ENCODE peak calls at places on chromosomes 4 and X, in eight cellular contexts. One of them, this sample, is unnamed.

GRCh38 chr4:185932491-185932890 is 120.5 kb upstream of the SORBS2 start:
- DNase-seq in AG09309: no peak
- DNase-seq in psoas muscle: no peak
- DNase-seq in astrocyte of the spinal cord: peak; percentile 91
- DNase-seq in epithelial cell of esophagus: no peak
- DNase-seq in OCI-LY7: no peak
- DNase-seq in IMR-90: no peak
- DNase-seq in bronchial epithelial cell: no peak
- DNase-seq in this sample: peak; percentile 54

GRCh38 chr4:1512738-1513660 is 106.8 kb upstream of the NKX1-1 start:
- DNase-seq in astrocyte of the spinal cord: no peak
- DNase-seq in bronchial epithelial cell: no peak
- DNase-seq in psoas muscle: peak; percentile 62
- DNase-seq in OCI-LY7: no peak
- DNase-seq in IMR-90: no peak
- DNase-seq in AG09309: no peak
- DNase-seq in epithelial cell of esophagus: no peak
- DNase-seq in this sample: no peak

GRCh38 chrX:332916-333610 is 14.5 kb upstream of the GTPBP6 start:
- DNase-seq in AG09309: no peak
- DNase-seq in psoas muscle: peak; percentile 48
- DNase-seq in astrocyte of the spinal cord: no peak
- DNase-seq in epithelial cell of esophagus: no peak
- DNase-seq in IMR-90: no peak
- DNase-seq in OCI-LY7: no peak
- DNase-seq in bronchial epithelial cell: no peak
- DNase-seq in this sample: no peak

GRCh38 chrX:10902001-10902400 is 209.1 kb upstream of the HCCS start:
- DNase-seq in AG09309: no peak
- DNase-seq in psoas muscle: no peak
- DNase-seq in OCI-LY7: no peak
- DNase-seq in epithelial cell of esophagus: peak; percentile 66
- DNase-seq in astrocyte of the spinal cord: no peak
- DNase-seq in bronchial epithelial cell: peak; percentile 69
- DNase-seq in IMR-90: peak; percentile 65
- DNase-seq in this sample: peak; percentile 69

GRCh38 chrX:154802838-154803410 is 2.4 kb downstream of the MPP1 start:
- DNase-seq in epithelial cell of esophagus: no peak
- DNase-seq in OCI-LY7: no peak
- DNase-seq in psoas muscle: no peak
- DNase-seq in AG09309: no peak
- DNase-seq in bronchial epithelial cell: no peak
- DNase-seq in astrocyte of the spinal cord: no peak
- DNase-seq in IMR-90: no peak
- DNase-seq in this sample: no peak

GRCh38 chrX:552496-552895 is 78.1 kb upstream of the SHOX start:
- DNase-seq in epithelial cell of esophagus: no peak
- DNase-seq in bronchial epithelial cell: no peak
- DNase-seq in astrocyte of the spinal cord: no peak
- DNase-seq in psoas muscle: no peak
- DNase-seq in OCI-LY7: no peak
- DNase-seq in IMR-90: no peak
- DNase-seq in AG09309: no peak
- DNase-seq in this sample: no peak

GRCh38 chrX:65407157-65407626 is 127.4 kb downstream of the LAS1L start:
- DNase-seq in bronchial epithelial cell: no peak
- DNase-seq in astrocyte of the spinal cord: no peak
- DNase-seq in AG09309: no peak
- DNase-seq in epithelial cell of esophagus: peak; percentile 4
- DNase-seq in psoas muscle: no peak
- DNase-seq in OCI-LY7: no peak
- DNase-seq in IMR-90: no peak
- DNase-seq in this sample: no peak

GRCh38 chr4:25842229-25842840 is 20.5 kb downstream of the SEL1L3 start:
- DNase-seq in IMR-90: no peak
- DNase-seq in epithelial cell of esophagus: no peak
- DNase-seq in OCI-LY7: peak; percentile 72
- DNase-seq in astrocyte of the spinal cord: no peak
- DNase-seq in psoas muscle: no peak
- DNase-seq in bronchial epithelial cell: no peak
- DNase-seq in AG09309: no peak
- DNase-seq in this sample: no peak

GRCh38 chr4:86481429-86481828 is 112.7 kb upstream of the PTPN13 start:
- DNase-seq in astrocyte of the spinal cord: no peak
- DNase-seq in OCI-LY7: no peak
- DNase-seq in AG09309: no peak
- DNase-seq in IMR-90: no peak
- DNase-seq in epithelial cell of esophagus: no peak
- DNase-seq in bronchial epithelial cell: peak; percentile 17
- DNase-seq in psoas muscle: no peak
- DNase-seq in this sample: no peak

GRCh38 chr4:5050520-5050955 is 742 bp upstream of the STK32B start:
- DNase-seq in epithelial cell of esophagus: peak; percentile 79
- DNase-seq in bronchial epithelial cell: peak; percentile 52
- DNase-seq in psoas muscle: peak; percentile 76
- DNase-seq in OCI-LY7: peak; percentile 14
- DNase-seq in IMR-90: peak; percentile 83
- DNase-seq in AG09309: peak; percentile 41
- DNase-seq in astrocyte of the spinal cord: peak; percentile 76
- DNase-seq in this sample: peak; percentile 77
- TF ChIP-seq CTCF in epithelial cell of esophagus: peak; percentile 79
- TF ChIP-seq CTCF in bronchial epithelial cell: peak; percentile 86
- TF ChIP-seq CTCF in psoas muscle: peak; percentile 51
- TF ChIP-seq CTCF in OCI-LY7: peak; percentile 58
- TF ChIP-seq CTCF in IMR-90: peak; percentile 85
- TF ChIP-seq CTCF in AG09309: peak; percentile 88
- TF ChIP-seq CTCF in astrocyte of the spinal cord: peak; percentile 86
- TF ChIP-seq CTCF in this sample: peak; percentile 75

GRCh38 chrX:147914609-147915008 is 2.9 kb downstream of the FMR1 start:
- DNase-seq in IMR-90: no peak
- DNase-seq in astrocyte of the spinal cord: no peak
- DNase-seq in psoas muscle: no peak
- DNase-seq in AG09309: no peak
- DNase-seq in bronchial epithelial cell: no peak
- DNase-seq in OCI-LY7: no peak
- DNase-seq in epithelial cell of esophagus: no peak
- DNase-seq in this sample: no peak
- H3K4me3 ChIP-seq in IMR-90: no peak overlapping the region
- H3K4me3 ChIP-seq in astrocyte of the spinal cord: no peak overlapping the region
- H3K4me3 ChIP-seq in psoas muscle: peak overlapping the region; percentile 84
- H3K4me3 ChIP-seq in AG09309: no peak overlapping the region
- H3K4me3 ChIP-seq in bronchial epithelial cell: no peak overlapping the region
- H3K4me3 ChIP-seq in OCI-LY7: peak overlapping the region; percentile 96
- H3K4me3 ChIP-seq in epithelial cell of esophagus: no peak overlapping the region
- H3K4me3 ChIP-seq in this sample: no peak overlapping the region

DNA sequence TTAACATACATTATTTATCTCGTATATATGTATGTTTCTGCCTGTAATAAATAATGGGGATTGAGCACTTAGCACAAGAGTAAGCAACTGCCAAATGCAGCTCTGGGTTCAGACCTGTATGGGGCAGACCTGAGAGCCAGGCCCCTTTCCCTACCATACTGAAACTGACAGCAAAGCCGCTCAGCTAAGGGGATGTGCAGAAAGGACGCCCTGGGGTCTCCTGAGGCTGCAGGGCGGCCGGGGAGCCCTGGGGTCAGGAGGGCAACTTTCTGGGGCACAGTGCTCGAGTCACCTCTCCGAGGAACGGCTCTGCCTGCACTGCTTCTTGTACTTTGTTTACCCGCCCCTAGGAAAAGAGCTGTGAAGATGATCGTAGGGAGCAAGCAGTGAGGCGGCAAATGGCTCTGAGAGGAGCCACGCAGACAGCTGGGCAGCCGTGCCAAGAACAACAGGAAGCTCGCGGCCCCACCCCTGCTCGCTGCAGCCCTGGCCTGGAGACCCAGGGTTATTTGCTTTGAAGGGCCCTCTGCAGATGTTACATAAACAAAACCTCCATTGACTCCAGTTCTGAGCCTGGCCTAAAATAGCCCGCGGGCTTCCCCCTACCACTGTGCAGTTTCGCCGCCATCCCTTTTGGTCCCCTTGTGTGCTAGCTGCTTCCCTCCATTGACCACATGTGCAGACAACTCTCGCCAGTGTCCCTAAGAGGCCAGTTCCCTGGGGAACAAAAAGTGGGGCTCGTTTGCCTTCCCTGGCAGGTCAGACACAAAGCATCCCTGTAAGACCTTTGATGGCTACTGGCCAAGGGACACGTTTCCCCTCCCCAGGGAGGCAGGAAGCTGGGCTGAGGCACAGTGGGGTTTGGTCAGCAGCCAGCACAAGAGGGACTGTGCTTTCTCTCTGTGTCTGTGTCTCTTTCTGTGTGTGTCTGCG is 111.3 kb upstream of the LNX1 start:
- DNase-seq in astrocyte of the spinal cord: peak; percentile 90
- DNase-seq in bronchial epithelial cell: peak; percentile 33
- DNase-seq in OCI-LY7: peak; percentile 87
- DNase-seq in IMR-90: peak; percentile 77
- DNase-seq in AG09309: no peak
- DNase-seq in epithelial cell of esophagus: peak; percentile 60
- DNase-seq in psoas muscle: peak; percentile 89
- DNase-seq in this sample: peak; percentile 84
- TF ChIP-seq CTCF in astrocyte of the spinal cord: peak; percentile 38
- TF ChIP-seq CTCF in bronchial epithelial cell: no peak
- TF ChIP-seq CTCF in OCI-LY7: peak; percentile 64
- TF ChIP-seq CTCF in IMR-90: peak; percentile 10
- TF ChIP-seq CTCF in AG09309: peak; percentile 18
- TF ChIP-seq CTCF in epithelial cell of esophagus: no peak
- TF ChIP-seq CTCF in psoas muscle: peak; percentile 3
- TF ChIP-seq CTCF in this sample: no peak

GRCh38 chr4:113437124-113437523 is 324.4 kb downstream of the CAMK2D start:
- DNase-seq in epithelial cell of esophagus: no peak
- DNase-seq in astrocyte of the spinal cord: no peak
- DNase-seq in bronchial epithelial cell: no peak
- DNase-seq in OCI-LY7: no peak
- DNase-seq in psoas muscle: no peak
- DNase-seq in IMR-90: no peak
- DNase-seq in AG09309: no peak
- DNase-seq in this sample: peak; percentile 61

GRCh38 chr4:113433536-113434246 is 327.8 kb downstream of the CAMK2D start:
- DNase-seq in astrocyte of the spinal cord: peak; percentile 31
- DNase-seq in psoas muscle: no peak
- DNase-seq in IMR-90: no peak
- DNase-seq in AG09309: no peak
- DNase-seq in epithelial cell of esophagus: no peak
- DNase-seq in bronchial epithelial cell: no peak
- DNase-seq in OCI-LY7: no peak
- DNase-seq in this sample: peak; percentile 70

GRCh38 chr4:113434247-113434587 is 327.3 kb downstream of the CAMK2D start:
- DNase-seq in epithelial cell of esophagus: no peak
- DNase-seq in bronchial epithelial cell: peak; percentile 29
- DNase-seq in psoas muscle: no peak
- DNase-seq in IMR-90: peak; percentile 39
- DNase-seq in OCI-LY7: no peak
- DNase-seq in astrocyte of the spinal cord: peak; percentile 76
- DNase-seq in AG09309: no peak
- DNase-seq in this sample: peak; percentile 78

GRCh38 chr4:113436360-113436759 is 325.2 kb downstream of the CAMK2D start:
- DNase-seq in bronchial epithelial cell: peak; percentile 35
- DNase-seq in OCI-LY7: peak; percentile 42
- DNase-seq in IMR-90: peak; percentile 70
- DNase-seq in psoas muscle: no peak
- DNase-seq in astrocyte of the spinal cord: peak; percentile 87
- DNase-seq in epithelial cell of esophagus: no peak
- DNase-seq in AG09309: no peak
- DNase-seq in this sample: peak; percentile 88

GRCh38 chr4:113435893-113436292 is 325.6 kb downstream of the CAMK2D start:
- DNase-seq in astrocyte of the spinal cord: peak; percentile 92
- DNase-seq in bronchial epithelial cell: peak; percentile 91
- DNase-seq in IMR-90: peak; percentile 75
- DNase-seq in epithelial cell of esophagus: peak; percentile 91
- DNase-seq in AG09309: no peak
- DNase-seq in OCI-LY7: no peak
- DNase-seq in psoas muscle: peak; percentile 50
- DNase-seq in this sample: peak; percentile 93
- H3K4me3 ChIP-seq in astrocyte of the spinal cord: no peak overlapping the region
- H3K4me3 ChIP-seq in bronchial epithelial cell: no peak overlapping the region
- H3K4me3 ChIP-seq in IMR-90: no peak overlapping the region
- H3K4me3 ChIP-seq in epithelial cell of esophagus: no peak overlapping the region
- H3K4me3 ChIP-seq in AG09309: no peak overlapping the region
- H3K4me3 ChIP-seq in OCI-LY7: no peak overlapping the region
- H3K4me3 ChIP-seq in psoas muscle: no peak overlapping the region
- H3K4me3 ChIP-seq in this sample: no peak overlapping the region

This sample was measured in fibroblast of mammary gland.